ENCODE peak calls at places on chromosome 19, in five cellular contexts. G is DND-41, P is thoracic aorta, S is right lobe of liver, A is IMR-90. D is an unnamed sample. For H3K4me1, the result is how much of the 10 kb centered on the place peaks cover.

GRCh38 chr19:27734496-27735220 is 1478.3 kb downstream of the UQCRFS1 start:
- DNase-seq in A (no peak), P (no peak), S (no peak), G (no peak), D (no peak)

GRCh38 chr19:49890349-49891311 is 6.1 kb downstream of the IL4I1 start:
- DNase-seq in S (peak), G (peak), A (no peak), P (no peak), D (peak)

GRCh38 chr19:50486823-50487515 is 10.3 kb upstream of the GARIN5A start:
- DNase-seq in A (peak), S (no peak), G (peak), P (no peak), D (peak)

GRCh38 chr19:14090509-14091085 is at the start of gene SAMD1:
- DNase-seq in A (peak), S (peak), P (peak), G (peak), D (peak)

GRCh38 chr19:21626924-21627697 is 121.7 kb downstream of the ZNF429 start:
- DNase-seq in S (no peak), G (peak), A (no peak), P (no peak), D (no peak)

GRCh38 chr19:13868663-13869062 is 8.3 kb upstream of the NANOS3 start:
- DNase-seq in G (no peak), S (no peak), P (no peak), A (no peak), D (no peak)

GRCh38 chr19:5107432-5108122 is 138.7 kb downstream of the KDM4B start:
- DNase-seq in A (no peak), P (no peak), G (no peak), S (no peak), D (no peak)

GRCh38 chr19:33554821-33555220 is 33.2 kb upstream of the PEPD start:
- DNase-seq in A (no peak), S (no peak), P (no peak), G (no peak), D (no peak)

GRCh38 chr19:3369337-3370213 is 3.2 kb downstream of the NFIC start:
- DNase-seq in A (peak), G (no peak), P (no peak), S (no peak), D (peak)

GRCh38 chr19:13299838-13300237 is 149.6 kb downstream of the IER2 start:
- DNase-seq in A (no peak), G (no peak), P (no peak), S (no peak), D (no peak)

GRCh38 chr19:17260842-17261325 is 3.7 kb downstream of the USHBP1 start:
- DNase-seq in S (peak), P (no peak), G (peak), A (peak), D (peak)

GRCh38 chr19:5002143-5002542 is 33.2 kb downstream of the KDM4B start:
- DNase-seq in G (no peak), P (no peak), S (peak), A (peak), D (no peak)

GRCh38 chr19:33728141-33728540 is 68.5 kb upstream of the KCTD15 start:
- DNase-seq in A (no peak), P (no peak), S (no peak), G (no peak), D (no peak)

GRCh38 chr19:6260912-6261636 is 18.7 kb downstream of the MLLT1 start:
- DNase-seq in A (peak), G (peak), P (no peak), S (no peak), D (peak)

GRCh38 chr19:4619668-4620294 is 19.5 kb upstream of the TNFAIP8L1 start:
- DNase-seq in S (no peak), G (no peak), P (no peak), A (no peak), D (no peak)

GRCh38 chr19:51799311-51799997 is 4.5 kb downstream of the FPR3 start:
- DNase-seq in S (peak), A (peak), G (no peak), P (peak), D (no peak)

GRCh38 chr19:2333027-2333806 is 4.7 kb downstream of the SPPL2B start:
- DNase-seq in S (no peak), P (no peak), A (no peak), G (peak), D (no peak)

GRCh38 chr19:52369463-52370340 is at the start of gene ZNF880:
- DNase-seq in S (peak), G (no peak), P (peak), A (peak), D (peak)

GRCh38 chr19:18514800-18515682 is 6.8 kb downstream of the ELL start:
- DNase-seq in S (peak), P (no peak), A (peak), G (no peak), D (no peak)

GRCh38 chr19:32345261-32346207 is at the start of gene ZNF507:
- DNase-seq in A (peak), S (peak), P (peak), G (peak), D (peak)

GRCh38 chr19:3094638-3095374 is 644 bp downstream of the GNA11 start:
- DNase-seq in G (peak), P (no peak), A (peak), S (peak), D (peak)

GRCh38 chr19:17777840-17778620 is 16.9 kb upstream of the B3GNT3 start:
- DNase-seq in P (no peak), G (peak), A (peak), S (no peak), D (peak)

GRCh38 chr19:33259532-33259931 is 33.9 kb upstream of the SLC7A10 start:
- DNase-seq in G (no peak), A (no peak), S (no peak), P (no peak), D (no peak)

GRCh38 chr19:13079542-13079986 is 23.1 kb downstream of the LYL1 start:
- DNase-seq in G (no peak), P (no peak), A (peak), S (no peak), D (peak)

GRCh38 chr19:41698746-41699230 is 9.6 kb upstream of the CEACAM5 start:
- DNase-seq in S (no peak), A (no peak), P (no peak), G (no peak), D (no peak)

GRCh38 chr19:6271721-6272410 is 7.9 kb downstream of the MLLT1 start:
- DNase-seq in A (peak), P (no peak), S (peak), G (no peak), D (peak)

GRCh38 chr19:49801966-49802661 is 11.0 kb downstream of the FUZ start:
- DNase-seq in S (peak), A (peak), P (peak), G (no peak), D (peak)

GRCh38 chr19:42092350-42092749 is 16.4 kb downstream of the ZNF574 start:
- DNase-seq in A (no peak), G (peak), P (no peak), S (no peak), D (peak)

GRCh38 chr19:51256053-51256682 is 5.3 kb downstream of the SIGLECL1 start:
- DNase-seq in G (no peak), P (no peak), S (no peak), A (no peak), D (peak)

GRCh38 chr19:50233308-50233910 is 30.0 kb downstream of the MYH14 start:
- DNase-seq in P (no peak), A (no peak), S (no peak), G (no peak), D (no peak)

GRCh38 chr19:8412783-8413592 is at the start of gene MARCHF2:
- DNase-seq in G (peak), A (peak), S (peak), P (peak), D (peak)

DNA sequence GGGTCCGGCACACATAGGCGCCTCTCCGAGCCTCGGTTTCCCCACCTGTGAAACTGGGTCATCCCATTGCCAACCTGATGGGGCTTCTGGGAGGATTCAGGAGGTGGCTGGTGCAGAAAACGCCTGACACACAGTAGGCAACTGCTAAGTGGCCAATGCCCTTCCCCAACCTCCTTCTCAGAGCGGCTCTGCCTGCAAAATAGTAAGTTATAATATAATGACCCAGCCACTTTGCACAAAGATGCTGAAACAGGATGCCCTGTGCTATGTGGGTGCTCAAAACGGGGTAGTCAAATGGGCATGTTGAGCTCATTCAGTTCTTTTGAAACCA is 453 bp downstream of the MARCHF2 start:
- DNase-seq in A (no peak), S (no peak), P (no peak), G (no peak), D (no peak)
- H3K27ac ChIP-seq in A (no peak), S (peak), P (peak), G (peak), D (no peak)

GRCh38 chr19:44611812-44612295 is 1.5 kb upstream of the IGSF23 start:
- DNase-seq in A (no peak), G (no peak), P (no peak), S (no peak), D (no peak)
- H3K4me1 ChIP-seq in A (under half), G (under half), P (under half), S (under half), D (under half)

GRCh38 chr19:29681422-29682235 is 16.4 kb downstream of the PLEKHF1 start:
- DNase-seq in S (no peak), G (no peak), A (no peak), P (no peak), D (no peak)

GRCh38 chr19:29680447-29680846 is 15.2 kb downstream of the PLEKHF1 start:
- DNase-seq in P (no peak), S (no peak), A (no peak), G (peak), D (no peak)

GRCh38 chr19:29679598-29680210 is 14.4 kb downstream of the PLEKHF1 start:
- DNase-seq in G (peak), A (no peak), S (no peak), P (no peak), D (no peak)

GRCh38 chr19:29682236-29682895 is 17.1 kb downstream of the PLEKHF1 start:
- DNase-seq in A (no peak), S (no peak), P (no peak), G (no peak), D (no peak)

GRCh38 chr19:29680937-29681336 is 15.7 kb downstream of the PLEKHF1 start:
- DNase-seq in S (no peak), A (no peak), P (no peak), G (no peak), D (no peak)
- H3K27ac ChIP-seq in S (no peak), A (no peak), P (peak), G (peak), D (no peak)

DNA sequence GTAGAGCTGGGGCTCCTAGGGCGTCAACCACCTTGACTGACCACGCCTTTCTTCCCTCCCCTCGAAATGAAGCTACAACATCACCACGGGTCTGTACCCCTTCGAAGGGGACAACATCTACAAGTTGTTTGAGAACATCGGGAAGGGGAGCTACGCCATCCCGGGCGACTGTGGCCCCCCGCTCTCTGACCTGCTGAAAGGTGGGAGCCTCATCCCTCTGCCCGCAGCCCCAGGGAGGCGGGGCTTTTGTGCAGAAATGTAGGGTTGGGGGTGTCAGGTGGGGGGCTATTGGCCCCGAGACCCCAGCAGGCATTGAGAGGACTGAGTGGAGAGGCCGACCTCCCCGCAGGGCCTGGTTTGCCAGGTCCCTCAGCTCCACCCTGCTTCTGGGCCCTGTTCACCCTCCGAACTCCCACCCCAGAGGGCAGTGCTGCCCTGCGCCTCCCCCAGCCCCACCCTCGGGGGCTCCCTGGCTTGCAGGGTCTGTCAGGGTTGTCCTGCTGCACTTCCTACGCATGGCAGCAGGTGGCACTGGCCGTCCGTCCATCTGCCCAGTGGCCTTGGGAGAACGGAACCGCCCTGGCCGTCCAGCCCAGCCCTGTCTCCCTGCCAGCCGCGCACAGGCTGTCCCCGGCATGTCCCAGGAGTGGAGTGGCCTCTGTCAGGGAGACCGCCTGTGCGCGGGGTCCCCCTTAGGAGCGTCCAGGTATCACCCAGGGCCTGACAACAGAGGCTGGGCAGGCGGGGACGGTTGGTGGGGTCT is 15.7 kb downstream of the STK11 start:
- DNase-seq in P (no peak), A (peak), G (no peak), S (peak), D (peak)
- H3K4me1 ChIP-seq in P (under half), A (under half), G (under half), S (under half), D (under half)

GRCh38 chr19:47280183-47280797 is 5.6 kb downstream of the INAFM1 start:
- DNase-seq in S (no peak), G (peak), A (no peak), P (no peak), D (peak)

GRCh38 chr19:47283405-47284059 is 8.8 kb downstream of the INAFM1 start:
- DNase-seq in A (no peak), S (no peak), G (no peak), P (no peak), D (no peak)

GRCh38 chr19:47284324-47284899 is 9.7 kb downstream of the INAFM1 start:
- DNase-seq in G (peak), A (peak), P (no peak), S (no peak), D (peak)
- H3K27ac ChIP-seq in G (no peak), A (no peak), P (no peak), S (no peak), D (no peak)

GRCh38 chr19:31337007-31337914 is 12.0 kb downstream of the TSHZ3 start:
- DNase-seq in P (no peak), S (no peak), A (no peak), G (no peak), D (no peak)

GRCh38 chr19:31339405-31339804 is 9.8 kb downstream of the TSHZ3 start:
- DNase-seq in S (no peak), A (no peak), P (no peak), G (peak), D (no peak)

GRCh38 chr19:31338069-31338767 is 11.0 kb downstream of the TSHZ3 start:
- DNase-seq in S (no peak), A (peak), G (peak), P (no peak), D (peak)

GRCh38 chr19:31342926-31343325 is 6.3 kb downstream of the TSHZ3 start:
- DNase-seq in A (no peak), P (no peak), S (no peak), G (no peak), D (no peak)

GRCh38 chr19:31340059-31341025 is 8.9 kb downstream of the TSHZ3 start:
- DNase-seq in A (peak), S (no peak), P (no peak), G (peak), D (no peak)
- H3K4me1 ChIP-seq in A (under half), S (under half), P (under half), G (half or more), D (under half)

GRCh38 chr19:40594251-40594650 is 6.9 kb upstream of the LTBP4 start:
- DNase-seq in P (no peak), G (peak), S (no peak), A (no peak), D (no peak)
- H3K27ac ChIP-seq in P (no peak), G (no peak), S (no peak), A (no peak), D (peak)

GRCh38 chr19:55635856-55636440 is 4.9 kb upstream of the ZNF580 start:
- DNase-seq in P (no peak), S (no peak), A (no peak), G (no peak), D (no peak)
- H3K4me1 ChIP-seq in P (under half), S (under half), A (under half), G (half or more), D (under half)

GRCh38 chr19:38690146-38690545 is 42.7 kb downstream of the ACTN4 start:
- DNase-seq in A (no peak), G (no peak), P (no peak), S (no peak), D (no peak)

GRCh38 chr19:38692458-38693379 is 45.3 kb downstream of the ACTN4 start:
- DNase-seq in P (no peak), G (no peak), A (no peak), S (no peak), D (no peak)

GRCh38 chr19:38693380-38694223 is 46.2 kb downstream of the ACTN4 start:
- DNase-seq in P (no peak), A (peak), G (peak), S (no peak), D (peak)

GRCh38 chr19:38691938-38692457 is 44.5 kb downstream of the ACTN4 start:
- DNase-seq in P (peak), A (peak), G (no peak), S (no peak), D (no peak)

DNA sequence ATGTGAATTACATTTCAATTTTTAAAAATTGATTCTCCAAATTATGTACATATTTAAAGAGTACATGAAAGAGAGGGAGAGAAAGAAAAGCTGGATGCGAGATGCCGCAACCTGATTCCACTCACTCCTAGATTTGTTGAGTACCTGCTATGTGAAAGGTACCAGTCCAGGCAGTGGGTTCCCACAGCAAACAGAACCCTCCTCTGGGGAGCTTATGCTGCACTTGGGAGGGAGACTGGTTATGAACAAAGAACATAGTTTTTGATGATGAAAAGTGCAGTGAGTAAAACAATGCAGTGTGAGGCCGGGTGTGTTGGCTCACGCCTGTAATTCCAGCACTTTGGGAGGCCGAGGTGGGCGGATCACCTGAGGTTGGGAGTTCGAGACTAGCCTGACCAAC is 43.4 kb downstream of the ACTN4 start:
- DNase-seq in G (no peak), A (no peak), P (no peak), S (no peak), D (no peak)
- H3K27ac ChIP-seq in G (no peak), A (peak), P (peak), S (peak), D (no peak)

GRCh38 chr19:35045667-35046300 is 4.3 kb downstream of the HPN start:
- DNase-seq in A (peak), S (no peak), G (peak), P (no peak), D (peak)

GRCh38 chr19:35043906-35044305 is 2.4 kb downstream of the HPN start:
- DNase-seq in P (no peak), G (no peak), S (no peak), A (no peak), D (no peak)

GRCh38 chr19:35048911-35049411 is 7.4 kb downstream of the HPN start:
- DNase-seq in G (no peak), A (no peak), P (no peak), S (peak), D (no peak)

GRCh38 chr19:35044317-35045117 is 3.0 kb downstream of the HPN start:
- DNase-seq in S (peak), A (peak), G (peak), P (no peak), D (peak)

GRCh38 chr19:35046461-35046860 is 4.9 kb downstream of the HPN start:
- DNase-seq in G (no peak), S (peak), A (no peak), P (no peak), D (no peak)
- H3K4me1 ChIP-seq in G (under half), S (under half), A (under half), P (under half), D (under half)